ENCODE peak calls at places on chromosome 17, in ten cellular contexts. One of them, this sample, is unnamed.

GRCh38 chr17:70184770-70185169 is 15.4 kb downstream of the KCNJ2 start:
- DNase-seq in A549: peak
- DNase-seq in mammary epithelial cell: peak
- DNase-seq in transverse colon: no peak
- DNase-seq in IMR-90: peak
- DNase-seq in CD8-positive, alpha-beta T cell: no peak
- DNase-seq in GM12865: no peak
- DNase-seq in right atrium auricular region: no peak
- DNase-seq in MG63: peak
- DNase-seq in cardiac muscle cell: no peak
- DNase-seq in this sample: no peak

GRCh38 chr17:68296217-68297140 is 5.2 kb downstream of the ARSG start:
- DNase-seq in mammary epithelial cell: no peak
- DNase-seq in CD8-positive, alpha-beta T cell: peak
- DNase-seq in A549: no peak
- DNase-seq in right atrium auricular region: no peak
- DNase-seq in GM12865: no peak
- DNase-seq in cardiac muscle cell: no peak
- DNase-seq in IMR-90: no peak
- DNase-seq in MG63: peak
- DNase-seq in transverse colon: peak
- DNase-seq in this sample: peak

GRCh38 chr17:57440522-57441269 is 184.4 kb downstream of the MSI2 start:
- DNase-seq in cardiac muscle cell: peak
- DNase-seq in A549: peak
- DNase-seq in GM12865: peak
- DNase-seq in mammary epithelial cell: peak
- DNase-seq in transverse colon: peak
- DNase-seq in CD8-positive, alpha-beta T cell: peak
- DNase-seq in IMR-90: peak
- DNase-seq in right atrium auricular region: peak
- DNase-seq in MG63: peak
- DNase-seq in this sample: peak

GRCh38 chr17:15371731-15372130 is 30.3 kb upstream of the TEKT3 start:
- DNase-seq in MG63: no peak
- DNase-seq in IMR-90: no peak
- DNase-seq in cardiac muscle cell: no peak
- DNase-seq in transverse colon: no peak
- DNase-seq in CD8-positive, alpha-beta T cell: no peak
- DNase-seq in GM12865: no peak
- DNase-seq in right atrium auricular region: no peak
- DNase-seq in mammary epithelial cell: no peak
- DNase-seq in A549: no peak
- DNase-seq in this sample: no peak

GRCh38 chr17:69869667-69870066 is 205.4 kb upstream of the KCNJ16 start:
- DNase-seq in cardiac muscle cell: no peak
- DNase-seq in IMR-90: no peak
- DNase-seq in GM12865: peak
- DNase-seq in A549: no peak
- DNase-seq in right atrium auricular region: no peak
- DNase-seq in CD8-positive, alpha-beta T cell: no peak
- DNase-seq in mammary epithelial cell: peak
- DNase-seq in MG63: no peak
- DNase-seq in transverse colon: no peak
- DNase-seq in this sample: no peak

GRCh38 chr17:13425390-13425789 is 176.3 kb downstream of the HS3ST3A1 start:
- DNase-seq in IMR-90: no peak
- DNase-seq in mammary epithelial cell: no peak
- DNase-seq in MG63: no peak
- DNase-seq in right atrium auricular region: no peak
- DNase-seq in transverse colon: no peak
- DNase-seq in GM12865: no peak
- DNase-seq in CD8-positive, alpha-beta T cell: no peak
- DNase-seq in cardiac muscle cell: no peak
- DNase-seq in A549: no peak
- DNase-seq in this sample: no peak

GRCh38 chr17:9206989-9207317 is 185.6 kb downstream of the NTN1 start:
- DNase-seq in CD8-positive, alpha-beta T cell: no peak
- DNase-seq in mammary epithelial cell: no peak
- DNase-seq in MG63: no peak
- DNase-seq in GM12865: no peak
- DNase-seq in A549: no peak
- DNase-seq in right atrium auricular region: no peak
- DNase-seq in transverse colon: peak
- DNase-seq in IMR-90: no peak
- DNase-seq in cardiac muscle cell: no peak
- DNase-seq in this sample: no peak

GRCh38 chr17:82424001-82424862 is 5.8 kb upstream of the OGFOD3 start:
- DNase-seq in IMR-90: peak
- DNase-seq in GM12865: peak
- DNase-seq in mammary epithelial cell: peak
- DNase-seq in CD8-positive, alpha-beta T cell: peak
- DNase-seq in cardiac muscle cell: peak
- DNase-seq in transverse colon: peak
- DNase-seq in right atrium auricular region: no peak
- DNase-seq in MG63: peak
- DNase-seq in A549: no peak
- DNase-seq in this sample: no peak

DNA sequence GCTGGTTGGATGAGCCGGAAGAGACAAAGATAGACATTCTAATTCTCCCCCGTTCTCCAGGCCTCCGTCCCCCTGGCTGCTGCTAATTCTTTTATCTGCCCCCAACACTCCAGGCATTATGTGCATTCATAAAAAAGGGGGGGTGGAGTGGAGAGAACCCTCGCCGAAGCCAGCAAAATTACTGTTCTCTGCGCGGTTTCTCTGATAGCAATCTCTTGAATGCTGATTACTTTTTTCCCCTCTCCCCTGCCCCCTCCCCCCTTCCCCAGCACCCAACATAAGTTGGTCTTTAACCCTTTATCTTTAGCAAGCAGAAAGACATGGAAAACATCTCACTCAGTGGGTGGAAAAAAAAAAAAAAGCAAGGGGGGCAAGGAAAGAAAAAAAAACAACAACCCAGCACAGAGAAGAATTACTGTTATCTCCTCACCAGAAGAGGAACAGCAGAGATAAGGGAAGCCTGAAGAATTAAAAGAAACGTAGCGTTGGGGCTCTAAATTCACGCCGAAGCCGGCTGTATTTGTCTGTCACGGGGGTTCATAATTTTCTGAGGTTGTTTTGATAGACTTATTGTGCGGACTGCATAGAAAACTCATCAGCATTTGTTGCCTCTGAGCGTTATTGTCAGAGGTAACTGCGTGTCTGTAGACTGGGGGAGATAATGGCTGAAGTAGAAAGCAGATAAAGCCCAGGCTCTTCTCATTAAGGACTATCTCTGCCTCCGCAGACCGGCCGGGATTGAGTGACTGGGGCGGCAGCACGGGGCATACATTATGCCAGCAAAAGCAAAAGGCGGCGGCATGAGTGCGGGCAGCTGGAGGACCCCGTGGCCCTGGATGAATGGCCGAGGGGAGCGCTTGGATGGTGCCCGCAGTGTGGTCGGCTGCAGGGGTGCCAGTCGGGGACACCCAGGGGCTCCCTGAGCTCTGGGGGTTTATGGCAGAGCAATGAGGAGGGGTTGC is 126.9 kb downstream of the MRM1 start:
- DNase-seq in right atrium auricular region: no peak
- DNase-seq in IMR-90: no peak
- DNase-seq in CD8-positive, alpha-beta T cell: no peak
- DNase-seq in cardiac muscle cell: no peak
- DNase-seq in mammary epithelial cell: no peak
- DNase-seq in transverse colon: no peak
- DNase-seq in GM12865: no peak
- DNase-seq in MG63: no peak
- DNase-seq in A549: no peak
- DNase-seq in this sample: no peak
- H3K4me3 ChIP-seq in right atrium auricular region: no peak
- H3K4me3 ChIP-seq in IMR-90: no peak
- H3K4me3 ChIP-seq in CD8-positive, alpha-beta T cell: peak
- H3K4me3 ChIP-seq in cardiac muscle cell: peak
- H3K4me3 ChIP-seq in mammary epithelial cell: no peak
- H3K4me3 ChIP-seq in transverse colon: no peak
- H3K4me3 ChIP-seq in GM12865: no peak
- H3K4me3 ChIP-seq in MG63: no peak
- H3K4me3 ChIP-seq in A549: no peak
- H3K4me3 ChIP-seq in this sample: no peak

DNA sequence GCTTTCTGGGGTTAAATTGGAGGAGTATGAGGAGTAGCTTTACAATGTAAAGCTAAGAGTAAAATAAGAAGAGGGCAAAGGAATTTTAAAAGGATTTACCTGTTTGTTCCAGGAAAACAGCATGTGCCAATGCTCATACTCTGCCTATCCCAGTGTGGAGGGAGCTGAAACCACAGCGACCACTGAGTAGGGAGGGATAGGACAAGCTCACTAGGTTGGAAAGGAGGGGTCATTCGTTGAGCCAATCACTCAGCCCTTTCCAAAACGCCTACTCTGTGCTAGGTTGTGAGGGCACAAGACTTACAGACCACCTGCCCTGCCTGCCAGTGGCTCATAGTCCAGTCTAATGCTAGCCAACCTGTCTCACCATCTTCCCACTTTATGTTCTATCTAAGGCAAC is 1.1 kb upstream of the DNAJC7 start:
- DNase-seq in CD8-positive, alpha-beta T cell: no peak
- DNase-seq in cardiac muscle cell: no peak
- DNase-seq in MG63: no peak
- DNase-seq in transverse colon: no peak
- DNase-seq in A549: no peak
- DNase-seq in right atrium auricular region: no peak
- DNase-seq in GM12865: no peak
- DNase-seq in mammary epithelial cell: no peak
- DNase-seq in IMR-90: no peak
- DNase-seq in this sample: no peak
- H3K4me3 ChIP-seq in CD8-positive, alpha-beta T cell: peak
- H3K4me3 ChIP-seq in cardiac muscle cell: peak
- H3K4me3 ChIP-seq in MG63: peak
- H3K4me3 ChIP-seq in transverse colon: peak
- H3K4me3 ChIP-seq in A549: peak
- H3K4me3 ChIP-seq in right atrium auricular region: no peak
- H3K4me3 ChIP-seq in GM12865: peak
- H3K4me3 ChIP-seq in mammary epithelial cell: peak
- H3K4me3 ChIP-seq in IMR-90: no peak
- H3K4me3 ChIP-seq in this sample: peak

DNA sequence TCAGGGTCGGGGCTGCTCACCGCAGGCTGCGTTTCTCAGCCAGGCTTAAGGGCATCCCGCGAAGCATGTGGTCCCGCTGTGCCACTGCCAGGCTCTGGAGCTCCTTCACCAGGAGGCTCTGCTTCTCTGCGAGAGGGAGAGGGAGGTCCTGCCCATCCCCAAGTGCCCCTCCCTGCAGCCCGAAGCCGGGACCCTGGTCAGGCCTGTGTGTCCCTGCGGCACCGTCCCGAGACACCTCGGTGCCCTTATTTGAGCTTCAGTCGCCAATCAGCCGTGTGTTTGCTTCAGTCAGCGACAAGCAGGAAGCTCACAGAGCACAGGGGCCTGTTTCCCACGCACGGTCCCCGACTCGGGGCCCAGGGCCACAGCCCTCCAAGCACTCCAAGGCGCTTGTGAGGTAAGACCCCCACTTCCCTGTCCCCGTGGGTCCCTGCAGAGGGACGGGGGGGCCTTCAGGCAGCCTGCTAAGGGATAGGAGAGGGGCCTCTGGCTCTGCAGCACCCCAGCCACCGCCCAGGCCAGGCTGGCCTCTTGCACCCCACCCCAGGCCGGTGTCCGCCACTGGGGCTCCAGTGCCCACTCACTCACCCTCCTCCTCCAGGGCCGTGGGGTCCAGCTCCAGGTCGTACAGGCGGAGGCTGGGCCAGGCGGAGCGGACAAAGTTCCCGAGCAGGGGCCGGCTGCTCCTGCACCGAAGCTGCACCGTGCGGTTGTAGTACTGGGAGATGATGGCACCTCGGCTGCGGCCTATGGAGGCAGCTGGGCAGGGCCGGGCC is 3.2 kb downstream of the TMC6 start:
- DNase-seq in MG63: no peak
- DNase-seq in GM12865: peak
- DNase-seq in A549: no peak
- DNase-seq in transverse colon: no peak
- DNase-seq in right atrium auricular region: no peak
- DNase-seq in mammary epithelial cell: no peak
- DNase-seq in CD8-positive, alpha-beta T cell: peak
- DNase-seq in IMR-90: no peak
- DNase-seq in cardiac muscle cell: no peak
- DNase-seq in this sample: no peak
- H3K4me3 ChIP-seq in MG63: no peak
- H3K4me3 ChIP-seq in GM12865: peak
- H3K4me3 ChIP-seq in A549: no peak
- H3K4me3 ChIP-seq in transverse colon: no peak
- H3K4me3 ChIP-seq in right atrium auricular region: no peak
- H3K4me3 ChIP-seq in mammary epithelial cell: no peak
- H3K4me3 ChIP-seq in CD8-positive, alpha-beta T cell: peak
- H3K4me3 ChIP-seq in IMR-90: no peak
- H3K4me3 ChIP-seq in cardiac muscle cell: no peak
- H3K4me3 ChIP-seq in this sample: peak

GRCh38 chr17:6638046-6638908 is 2.2 kb downstream of the KIAA0753 start:
- DNase-seq in mammary epithelial cell: no peak
- DNase-seq in cardiac muscle cell: no peak
- DNase-seq in A549: no peak
- DNase-seq in CD8-positive, alpha-beta T cell: no peak
- DNase-seq in right atrium auricular region: no peak
- DNase-seq in MG63: no peak
- DNase-seq in transverse colon: no peak
- DNase-seq in GM12865: no peak
- DNase-seq in IMR-90: no peak
- DNase-seq in this sample: no peak
- H3K4me3 ChIP-seq in mammary epithelial cell: no peak
- H3K4me3 ChIP-seq in cardiac muscle cell: no peak
- H3K4me3 ChIP-seq in A549: no peak
- H3K4me3 ChIP-seq in CD8-positive, alpha-beta T cell: no peak
- H3K4me3 ChIP-seq in right atrium auricular region: no peak
- H3K4me3 ChIP-seq in MG63: no peak
- H3K4me3 ChIP-seq in transverse colon: no peak
- H3K4me3 ChIP-seq in GM12865: no peak
- H3K4me3 ChIP-seq in IMR-90: no peak
- H3K4me3 ChIP-seq in this sample: no peak

GRCh38 chr17:42194133-42194899 is at the start of gene GHDC:
- DNase-seq in mammary epithelial cell: peak
- DNase-seq in A549: peak
- DNase-seq in MG63: peak
- DNase-seq in right atrium auricular region: peak
- DNase-seq in cardiac muscle cell: peak
- DNase-seq in CD8-positive, alpha-beta T cell: peak
- DNase-seq in transverse colon: peak
- DNase-seq in GM12865: peak
- DNase-seq in IMR-90: peak
- DNase-seq in this sample: peak
- H3K4me3 ChIP-seq in mammary epithelial cell: peak
- H3K4me3 ChIP-seq in A549: peak
- H3K4me3 ChIP-seq in MG63: peak
- H3K4me3 ChIP-seq in right atrium auricular region: peak
- H3K4me3 ChIP-seq in cardiac muscle cell: peak
- H3K4me3 ChIP-seq in CD8-positive, alpha-beta T cell: peak
- H3K4me3 ChIP-seq in transverse colon: peak
- H3K4me3 ChIP-seq in GM12865: peak
- H3K4me3 ChIP-seq in IMR-90: peak
- H3K4me3 ChIP-seq in this sample: peak